ENCODE peak calls at places on chromosomes 2 and 18, in four cellular contexts. F is stimulated activated CD4-positive, alpha-beta T cell treated with anti-CD3 and anti-CD28 coated beads, Interleukin-1b, Interleukin-23, amount 100 ng/mL, for 1 hour; G is transverse colon; J is upper lobe of right lung. N is an unnamed sample.

GRCh38 chr2:161981679-161982300 is 92.2 kb downstream of the DPP4 start:
- DNase-seq in F (no peak), G (peak), J (no peak), N (peak)

GRCh38 chr2:6864938-6865345 is 765 bp downstream of the CMPK2 start:
- DNase-seq in F (no peak), G (peak), J (peak), N (no peak)

GRCh38 chr18:49464718-49465598 is 4.5 kb upstream of the DYM start:
- DNase-seq in F (no peak), G (no peak), J (no peak), N (no peak)

GRCh38 chr2:218985021-218985324 is at the start of gene FEV:
- DNase-seq in F (no peak), G (no peak), J (no peak), N (no peak)

GRCh38 chr2:47026738-47027531 is 111.3 kb upstream of the MCFD2 start:
- DNase-seq in F (no peak), G (no peak), J (no peak), N (no peak)

GRCh38 chr2:240346753-240347372 is 88.6 kb upstream of the GPC1 start:
- DNase-seq in F (no peak), G (no peak), J (peak), N (no peak)

GRCh38 chr2:12675801-12676200 is 40.9 kb upstream of the TRIB2 start:
- DNase-seq in F (no peak), G (no peak), J (no peak), N (no peak)

GRCh38 chr2:70523996-70524965 is 29.3 kb downstream of the TGFA start:
- DNase-seq in F (no peak), G (peak), J (peak), N (no peak)

GRCh38 chr2:200525551-200525881 is 491 bp upstream of the SGO2 start:
- DNase-seq in F (no peak), G (no peak), J (no peak), N (no peak)

GRCh38 chr2:7703048-7703447 is 785.8 kb downstream of the RNF144A start:
- DNase-seq in F (no peak), G (no peak), J (no peak), N (no peak)

GRCh38 chr2:134193774-134194173 is 60.1 kb upstream of the MGAT5 start:
- DNase-seq in F (no peak), G (no peak), J (no peak), N (no peak)

GRCh38 chr2:132774189-132774588 is 104.2 kb upstream of the LYPD1 start:
- DNase-seq in F (no peak), G (no peak), J (no peak), N (no peak)

GRCh38 chr2:218326315-218326714 is 30.3 kb upstream of the CATIP start:
- DNase-seq in F (no peak), G (no peak), J (no peak), N (no peak)

GRCh38 chr2:42136832-42137821 is 32.0 kb upstream of the EML4 start:
- DNase-seq in F (no peak), G (no peak), J (no peak), N (no peak)

GRCh38 chr2:165725421-165725820 is 68.6 kb downstream of the GALNT3 start:
- DNase-seq in F (no peak), G (no peak), J (no peak), N (no peak)

GRCh38 chr2:38523728-38524437 is 78.8 kb downstream of the HNRNPLL start:
- DNase-seq in F (no peak), G (no peak), J (no peak), N (no peak)

GRCh38 chr2:119246884-119247843 is 23.5 kb downstream of the STEAP3 start:
- DNase-seq in F (no peak), G (no peak), J (peak), N (no peak)

GRCh38 chr2:17578466-17578928 is 38.0 kb downstream of the VSNL1 start:
- DNase-seq in F (no peak), G (no peak), J (no peak), N (peak)